ENCODE peak calls at places on chromosomes 1 and 21, in six cellular contexts. M is NCI-H146, Z is anterior cingulate cortex, B is NCI-H774, T is RCC 7860, C is NCI-H2081 treated with DMSO at 0.1 percent for 48 hours. I is an unnamed sample.

GRCh38 chr21:44455524-44456206 is 355 bp downstream of the LRRC3 start:
- DNase-seq in M (peak), Z (no peak), B (no peak), T (no peak), C (no peak), I (peak)

GRCh38 chr1:172203135-172203823 is 217.2 kb upstream of the C1orf105 start:
- DNase-seq in M (no peak), Z (no peak), B (no peak), T (no peak), C (no peak), I (no peak)

GRCh38 chr1:209674957-209675566 is at the start of gene G0S2:
- DNase-seq in M (no peak), Z (peak), B (peak), T (peak), C (no peak), I (peak)

GRCh38 chr1:197526736-197527371 is 248.4 kb downstream of the DENND1B start:
- DNase-seq in M (peak), Z (no peak), B (no peak), T (peak), C (no peak), I (no peak)

GRCh38 chr1:213070399-213070798 is 19.4 kb downstream of the RPS6KC1 start:
- DNase-seq in M (peak), Z (no peak), B (peak), T (peak), C (peak), I (no peak)

GRCh38 chr21:32867587-32867986 is 96.0 kb upstream of the PAXBP1 start:
- DNase-seq in M (no peak), Z (no peak), B (no peak), T (no peak), C (no peak), I (no peak)

GRCh38 chr1:236173174-236173767 is 30.9 kb downstream of the GPR137B start:
- DNase-seq in M (no peak), Z (no peak), B (no peak), T (no peak), C (no peak), I (peak)

GRCh38 chr1:174766727-174767126 is 233.0 kb upstream of the CACYBP start:
- DNase-seq in M (no peak), Z (no peak), B (no peak), T (peak), C (no peak), I (no peak)

GRCh38 chr1:159510223-159510530 is 25.6 kb downstream of the OR10J5 start:
- DNase-seq in M (no peak), Z (no peak), B (no peak), T (no peak), C (no peak), I (no peak)

GRCh38 chr1:160030657-160031367 is 978 bp downstream of the PIGM start:
- DNase-seq in M (peak), Z (no peak), B (no peak), T (no peak), C (no peak), I (peak)

GRCh38 chr1:205003358-205004145 is 39.5 kb upstream of the CNTN2 start:
- DNase-seq in M (peak), Z (no peak), B (no peak), T (no peak), C (no peak), I (no peak)

GRCh38 chr1:100581096-100581705 is 43.3 kb downstream of the GPR88 start:
- DNase-seq in M (no peak), Z (no peak), B (no peak), T (no peak), C (no peak), I (no peak)

GRCh38 chr1:13949571-13949970 is 249.6 kb downstream of the PRDM2 start:
- DNase-seq in M (no peak), Z (no peak), B (no peak), T (no peak), C (no peak), I (no peak)

GRCh38 chr1:84571150-84571535 is 3.1 kb downstream of the CTBS start:
- DNase-seq in M (no peak), Z (no peak), B (no peak), T (no peak), C (no peak), I (peak)

GRCh38 chr1:149884433-149885363 is 14.7 kb upstream of the BOLA1 start:
- DNase-seq in M (peak), Z (no peak), B (peak), T (peak), C (peak), I (no peak)

GRCh38 chr1:26387447-26387846 is 14.9 kb upstream of the ZNF683 start:
- DNase-seq in M (peak), Z (no peak), B (no peak), T (peak), C (no peak), I (no peak)

GRCh38 chr1:4611708-4612349 is 42.6 kb upstream of the AJAP1 start:
- DNase-seq in M (no peak), Z (no peak), B (no peak), T (no peak), C (no peak), I (peak)

GRCh38 chr1:160124709-160125478 is 9.3 kb downstream of the ATP1A2 start:
- DNase-seq in M (no peak), Z (no peak), B (no peak), T (peak), C (no peak), I (peak)

GRCh38 chr1:183844806-183845205 is 39.9 kb downstream of the RGL1 start:
- DNase-seq in M (no peak), Z (no peak), B (no peak), T (no peak), C (no peak), I (no peak)

GRCh38 chr1:207007352-207008033 is 25.1 kb downstream of the C1orf116 start:
- DNase-seq in M (no peak), Z (no peak), B (no peak), T (peak), C (no peak), I (peak)

GRCh38 chr1:247468746-247469145 is 10.8 kb upstream of the OR2B11 start:
- DNase-seq in M (no peak), Z (no peak), B (no peak), T (no peak), C (no peak), I (no peak)

GRCh38 chr1:12085643-12086260 is 22.6 kb downstream of the TNFRSF8 start:
- DNase-seq in M (no peak), Z (no peak), B (no peak), T (no peak), C (no peak), I (no peak)

GRCh38 chr1:247357062-247357780 is 25.6 kb upstream of the ZNF496 start:
- DNase-seq in M (no peak), Z (no peak), B (no peak), T (peak), C (no peak), I (peak)

GRCh38 chr1:46393510-46393909 is 607 bp upstream of the FAAH start:
- DNase-seq in M (no peak), Z (no peak), B (no peak), T (no peak), C (no peak), I (no peak)

GRCh38 chr1:1554926-1555915 is 14.8 kb upstream of the TMEM240 start:
- DNase-seq in M (no peak), Z (no peak), B (no peak), T (peak), C (no peak), I (peak)

GRCh38 chr21:32523463-32523862 is 61.9 kb downstream of the TCP10L start:
- DNase-seq in M (no peak), Z (no peak), B (no peak), T (no peak), C (no peak), I (no peak)

GRCh38 chr21:16162953-16163352 is 433.2 kb downstream of the USP25 start:
- DNase-seq in M (no peak), Z (no peak), B (no peak), T (no peak), C (no peak), I (no peak)

GRCh38 chr1:225765982-225766674 is 11.5 kb upstream of the SRP9 start:
- DNase-seq in M (no peak), Z (no peak), B (no peak), T (no peak), C (no peak), I (no peak)